ENCODE peak calls at places on chromosomes 1 and 21, in five cellular contexts. Y is skeletal muscle cell, V is occipital lobe, K is HTR-8/SVneo, F is psoas muscle. M is an unnamed sample.
A peak's percentile ranks its signal among the peaks of the same experiment; 100 is the strongest.

GRCh38 chr21:44892536-44893277 is 19.2 kb upstream of the PTTG1IP start:
- DNase-seq in Y (no peak), V (no peak), K (peak; percentile 63), F (peak; percentile 80), M (peak; percentile 52)

GRCh38 chr1:109508001-109508872 is 1.3 kb downstream of the AMIGO1 start:
- DNase-seq in Y (no peak), V (no peak), K (no peak), F (peak; percentile 60), M (no peak)

GRCh38 chr1:18360251-18360650 is 120.5 kb upstream of the KLHDC7A start:
- DNase-seq in Y (no peak), V (no peak), K (no peak), F (no peak), M (peak; percentile 6)

GRCh38 chr1:218353656-218354055 is 8.5 kb downstream of the TGFB2 start:
- DNase-seq in Y (no peak), V (no peak), K (no peak), F (no peak), M (no peak)

GRCh38 chr1:244783138-244783537 is 52.3 kb upstream of the COX20 start:
- DNase-seq in Y (no peak), V (no peak), K (no peak), F (no peak), M (no peak)

GRCh38 chr1:36384542-36385409 is 948 bp downstream of the STK40 start:
- DNase-seq in Y (no peak), V (peak; percentile 29), K (no peak), F (peak; percentile 83), M (peak; percentile 24)

GRCh38 chr1:151196292-151196800 is 2.0 kb upstream of the PIP5K1A start:
- DNase-seq in Y (peak; percentile 47), V (peak; percentile 9), K (peak; percentile 67), F (peak; percentile 52), M (peak; percentile 68)

GRCh38 chr1:99707535-99708142 is 58.8 kb downstream of the FRRS1 start:
- DNase-seq in Y (peak; percentile 10), V (peak; percentile 18), K (peak; percentile 44), F (peak; percentile 70), M (peak; percentile 37)

GRCh38 chr1:227738820-227739219 is 3.6 kb downstream of the SNAP47 start:
- DNase-seq in Y (no peak), V (no peak), K (no peak), F (no peak), M (no peak)

GRCh38 chr1:165851034-165851658 is 23.7 kb downstream of the UCK2 start:
- DNase-seq in Y (no peak), V (no peak), K (peak; percentile 62), F (no peak), M (no peak)

GRCh38 chr1:109944541-109944940 is 33.9 kb downstream of the CSF1 start:
- DNase-seq in Y (no peak), V (no peak), K (no peak), F (no peak), M (no peak)

GRCh38 chr21:44736291-44737004 is 25.1 kb upstream of the TSPEAR start:
- DNase-seq in Y (no peak), V (no peak), K (no peak), F (no peak), M (peak; percentile 82)

M was measured in MG63.